ENCODE peak calls at places on chromosomes 5 and 9, in seven cellular contexts. W, S, J, V, N, R and O are unnamed samples. For H3K27me3, the result is how much of the 10 kb centered on the place peaks cover.

GRCh38 chr5:165626161-165626560 is 2120.7 kb downstream of the MAT2B start:
- DNase-seq in W (no peak), S (no peak), J (no peak), V (no peak), N (no peak), R (no peak), O (no peak)

GRCh38 chr5:138724470-138725146 is 28.6 kb upstream of the CTNNA1 start:
- DNase-seq in W (peak), S (no peak), J (no peak), V (no peak), N (no peak), R (no peak), O (peak)

GRCh38 chr5:137498301-137498735 is 808 bp downstream of the SPOCK1 start:
- DNase-seq in W (peak), S (no peak), J (peak), V (no peak), N (peak), R (peak), O (peak)

GRCh38 chr9:90801175-90801506 is 478 bp upstream of the SYK start:
- DNase-seq in W (no peak), S (no peak), J (no peak), V (no peak), N (no peak), R (no peak), O (no peak)

GRCh38 chr5:106020889-106021288 is 1649.8 kb downstream of the EFNA5 start:
- DNase-seq in W (no peak), S (no peak), J (no peak), V (no peak), N (peak), R (no peak), O (no peak)

GRCh38 chr9:135039266-135039870 is 48.1 kb upstream of the OLFM1 start:
- DNase-seq in W (no peak), S (peak), J (no peak), V (no peak), N (no peak), R (peak), O (no peak)

GRCh38 chr5:126490167-126490937 is 67.1 kb downstream of the GRAMD2B start:
- DNase-seq in W (no peak), S (no peak), J (no peak), V (no peak), N (peak), R (no peak), O (no peak)

GRCh38 chr9:34590376-34591090 is 1.0 kb upstream of the CNTFR start:
- DNase-seq in W (peak), S (no peak), J (no peak), V (peak), N (no peak), R (peak), O (no peak)

GRCh38 chr5:159849437-159850191 is 66.7 kb upstream of the ADRA1B start:
- DNase-seq in W (no peak), S (no peak), J (no peak), V (no peak), N (peak), R (no peak), O (peak)

GRCh38 chr5:85823462-85824426 is 794.0 kb upstream of the COX7C start:
- DNase-seq in W (no peak), S (no peak), J (no peak), V (no peak), N (no peak), R (no peak), O (no peak)

GRCh38 chr5:90530736-90531487 is 1.5 kb upstream of the LYSMD3 start:
- DNase-seq in W (no peak), S (no peak), J (peak), V (no peak), N (no peak), R (no peak), O (no peak)

GRCh38 chr5:133824661-133825254 is 143.7 kb downstream of the C5orf15 start:
- DNase-seq in W (no peak), S (no peak), J (no peak), V (no peak), N (no peak), R (peak), O (no peak)

GRCh38 chr5:140362311-140362710 is 2.3 kb downstream of the SLC4A9 start:
- DNase-seq in W (no peak), S (no peak), J (no peak), V (no peak), N (no peak), R (no peak), O (no peak)

GRCh38 chr9:18427691-18428090 is 46.3 kb upstream of the ADAMTSL1 start:
- DNase-seq in W (no peak), S (no peak), J (no peak), V (no peak), N (no peak), R (no peak), O (no peak)

GRCh38 chr5:172818081-172818480 is 16.0 kb upstream of the ERGIC1 start:
- DNase-seq in W (no peak), S (no peak), J (no peak), V (no peak), N (no peak), R (no peak), O (no peak)

GRCh38 chr5:82074968-82075367 is 103.1 kb downstream of the ATG10 start:
- DNase-seq in W (no peak), S (no peak), J (no peak), V (no peak), N (peak), R (no peak), O (no peak)
- H3K4me3 ChIP-seq in W (no peak), S (no peak), J (no peak), V (no peak), N (no peak), R (no peak), O (no peak)

GRCh38 chr5:73295447-73295846 is 122.5 kb downstream of the TMEM174 start:
- DNase-seq in W (no peak), S (no peak), J (no peak), V (no peak), N (no peak), R (no peak), O (no peak)
- H3K27me3 ChIP-seq in W (half or more), S (under half), J (half or more), V (half or more), N (under half), R (under half), O (under half)

GRCh38 chr5:9284781-9285307 is 261.0 kb downstream of the SEMA5A start:
- DNase-seq in W (no peak), S (no peak), J (no peak), V (no peak), N (no peak), R (no peak), O (no peak)

GRCh38 chr5:9284272-9284671 is 261.6 kb downstream of the SEMA5A start:
- DNase-seq in W (no peak), S (no peak), J (no peak), V (no peak), N (no peak), R (no peak), O (no peak)

GRCh38 chr5:9282211-9282610 is 263.7 kb downstream of the SEMA5A start:
- DNase-seq in W (no peak), S (no peak), J (no peak), V (no peak), N (no peak), R (no peak), O (no peak)

GRCh38 chr5:9283021-9283420 is 262.9 kb downstream of the SEMA5A start:
- DNase-seq in W (no peak), S (no peak), J (no peak), V (no peak), N (no peak), R (no peak), O (peak)

GRCh38 chr5:9283473-9283872 is 262.4 kb downstream of the SEMA5A start:
- DNase-seq in W (no peak), S (no peak), J (no peak), V (no peak), N (no peak), R (no peak), O (no peak)
- TF ChIP-seq CTCF in W (no peak), S (no peak), J (no peak), V (no peak), N (no peak), R (no peak), O (no peak)

GRCh38 chr5:73311291-73312110 is 137.1 kb downstream of the FOXD1 start:
- DNase-seq in W (peak), S (no peak), J (peak), V (no peak), N (peak), R (peak), O (no peak)

GRCh38 chr5:73317523-73317922 is 131.1 kb downstream of the FOXD1 start:
- DNase-seq in W (no peak), S (no peak), J (no peak), V (no peak), N (no peak), R (no peak), O (no peak)

GRCh38 chr5:73312872-73313510 is 135.6 kb downstream of the FOXD1 start:
- DNase-seq in W (no peak), S (no peak), J (no peak), V (no peak), N (peak), R (no peak), O (no peak)

GRCh38 chr5:73312146-73312871 is 136.3 kb downstream of the FOXD1 start:
- DNase-seq in W (no peak), S (peak), J (peak), V (peak), N (peak), R (no peak), O (no peak)

DNA sequence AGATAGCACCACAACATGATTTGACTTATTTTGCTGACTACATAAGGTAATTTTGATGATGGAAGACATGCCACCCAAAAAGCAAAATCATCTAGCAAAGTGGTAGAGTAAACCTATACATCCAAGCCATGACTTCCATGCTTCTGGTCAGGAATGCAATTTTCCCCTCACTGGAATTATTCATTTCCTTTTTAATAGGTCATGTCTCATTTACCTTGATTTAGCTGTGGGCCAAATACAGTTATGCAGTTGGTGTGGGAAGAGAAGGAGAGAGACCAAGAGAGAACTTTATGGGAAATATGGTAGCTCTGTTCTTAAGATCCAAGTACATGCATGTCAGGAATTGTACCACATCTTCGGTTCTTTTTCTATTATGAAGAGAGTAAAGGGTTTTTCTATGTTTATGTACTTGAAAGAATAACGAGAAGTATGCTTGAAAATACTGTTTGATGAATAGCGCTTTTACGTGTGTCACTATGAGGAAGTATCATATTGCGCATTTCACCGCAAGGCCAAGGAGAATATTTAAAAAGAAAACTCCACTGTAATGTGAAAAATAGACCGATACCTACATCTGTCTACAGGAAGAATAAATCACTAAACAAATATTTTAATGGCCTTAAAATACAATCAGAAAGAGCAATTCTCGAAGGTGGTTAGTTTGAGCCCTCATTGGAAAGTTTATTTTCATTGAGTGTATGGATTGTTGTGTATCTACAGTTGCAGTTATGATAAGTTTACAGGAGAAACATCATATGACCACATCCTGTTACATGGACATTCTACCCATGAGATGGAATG is 134.0 kb downstream of the FOXD1 start:
- DNase-seq in W (no peak), S (no peak), J (no peak), V (no peak), N (peak), R (no peak), O (peak)
- H3K4me3 ChIP-seq in W (no peak), S (no peak), J (no peak), V (no peak), N (no peak), R (no peak), O (no peak)

DNA sequence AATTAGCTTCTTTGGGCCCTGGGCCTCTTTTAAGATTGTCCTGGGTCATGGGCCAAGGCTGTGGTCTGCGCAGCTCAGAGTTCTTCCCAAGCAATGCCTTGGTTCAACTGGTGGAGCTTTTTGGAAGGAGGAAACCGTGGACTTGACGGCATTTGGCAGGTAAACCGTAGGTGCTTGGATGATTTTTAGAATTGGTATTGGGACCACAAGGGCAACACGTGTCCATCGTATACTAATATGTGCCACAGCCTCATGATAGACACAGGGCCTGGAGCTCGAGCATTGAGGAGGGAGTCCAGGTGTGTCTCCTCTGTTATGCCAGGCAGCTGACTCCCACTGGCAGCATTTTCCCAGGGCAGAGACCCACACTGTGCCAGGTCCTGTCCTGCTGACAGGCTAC is 120.9 kb upstream of the PITX1 start:
- DNase-seq in W (no peak), S (no peak), J (no peak), V (no peak), N (no peak), R (no peak), O (no peak)
- H3K27me3 ChIP-seq in W (under half), S (under half), J (under half), V (under half), N (under half), R (under half), O (under half)